ENCODE peak calls at places on chromosomes 1 and 21, in ten cellular contexts. J is LoVo; B is activated naive CD4-positive, alpha-beta T cell; K is substantia nigra; A is NCI-H748 treated with DMSO at 0.1 percent for 48 hours; O is GM04503; Q is AG09309; N is activated T-helper 1 cell treated with anti-CD3 and anti-CD28 coated beads, Interleukin-12 subunit alpha, Interleukin-12 subunit beta, Interleukin-2, Interleukin-4 antibody, amounts not matched to agents 30 ng/mL and 10 ng/mL and 1 ng/mL, durations not matched to agents 14 hours and 24 hours and 36 hours; F is SHP77; L is testis. S is an unnamed sample.

GRCh38 chr1:92877792-92878191 is 46.0 kb downstream of the RPL5 start:
- DNase-seq in J (no peak), B (no peak), K (no peak), A (no peak), O (no peak), Q (no peak), N (no peak), F (peak; percentile 25), L (no peak), S (no peak)

GRCh38 chr1:20725189-20726106 is 7.1 kb downstream of the SH2D5 start:
- DNase-seq in J (no peak), B (no peak), K (no peak), A (no peak), O (no peak), Q (no peak), N (no peak), F (no peak), L (no peak), S (no peak)

GRCh38 chr21:26769613-26770188 is 75.5 kb downstream of the ADAMTS1 start:
- DNase-seq in J (no peak), B (no peak), K (no peak), A (peak; percentile 4), O (peak; percentile 13), Q (no peak), N (no peak), F (peak; percentile 4), L (peak; percentile 25), S (no peak)

GRCh38 chr21:38165466-38166213 is 91.2 kb upstream of the KCNJ15 start:
- DNase-seq in J (no peak), B (no peak), K (no peak), A (no peak), O (no peak), Q (no peak), N (no peak), F (peak; percentile 29), L (no peak), S (no peak)

GRCh38 chr1:16082283-16083038 is 9.0 kb upstream of the FAM131C start:
- DNase-seq in J (peak; percentile 62), B (peak; percentile 11), K (peak; percentile 42), A (no peak), O (no peak), Q (no peak), N (peak; percentile 44), F (peak; percentile 49), L (peak; percentile 78), S (peak; percentile 66)

GRCh38 chr1:220336391-220337065 is 64.3 kb upstream of the RAB3GAP2 start:
- DNase-seq in J (no peak), B (no peak), K (no peak), A (no peak), O (no peak), Q (no peak), N (no peak), F (no peak), L (no peak), S (no peak)

GRCh38 chr21:28833181-28833580 is 159.5 kb downstream of the LTN1 start:
- DNase-seq in J (peak; percentile 8), B (no peak), K (no peak), A (no peak), O (no peak), Q (no peak), N (no peak), F (no peak), L (no peak), S (no peak)

GRCh38 chr1:38730511-38731397 is 128.8 kb downstream of the RRAGC start:
- DNase-seq in J (no peak), B (no peak), K (no peak), A (no peak), O (no peak), Q (no peak), N (no peak), F (no peak), L (no peak), S (no peak)

GRCh38 chr1:31408788-31409318 is 4.2 kb upstream of the SERINC2 start:
- DNase-seq in J (no peak), B (no peak), K (no peak), A (no peak), O (no peak), Q (no peak), N (no peak), F (no peak), L (no peak), S (no peak)

GRCh38 chr1:1117469-1117831 is 1.6 kb upstream of the C1orf159 start:
- DNase-seq in J (no peak), B (no peak), K (no peak), A (no peak), O (no peak), Q (no peak), N (no peak), F (no peak), L (no peak), S (no peak)

GRCh38 chr1:214331180-214331579 is 50.2 kb downstream of the SMYD2 start:
- DNase-seq in J (no peak), B (no peak), K (no peak), A (no peak), O (no peak), Q (no peak), N (no peak), F (no peak), L (peak; percentile 22), S (no peak)

GRCh38 chr1:115978292-115978941 is 2.1 kb downstream of the SLC22A15 start:
- DNase-seq in J (no peak), B (no peak), K (no peak), A (no peak), O (no peak), Q (no peak), N (no peak), F (no peak), L (no peak), S (no peak)

GRCh38 chr1:65146908-65147423 is 1.0 kb upstream of the AK4 start:
- DNase-seq in J (no peak), B (no peak), K (no peak), A (no peak), O (no peak), Q (no peak), N (no peak), F (no peak), L (no peak), S (no peak)

GRCh38 chr1:31007462-31007991 is 58.0 kb downstream of the PUM1 start:
- DNase-seq in J (no peak), B (no peak), K (no peak), A (no peak), O (peak; percentile 80), Q (peak; percentile 84), N (no peak), F (no peak), L (no peak), S (no peak)

GRCh38 chr1:10283318-10283984 is 73.1 kb downstream of the KIF1B start:
- DNase-seq in J (no peak), B (no peak), K (no peak), A (no peak), O (no peak), Q (no peak), N (peak; percentile 5), F (no peak), L (no peak), S (peak; percentile 40)

GRCh38 chr1:79105499-79105898 is 99.0 kb upstream of the ADGRL4 start:
- DNase-seq in J (no peak), B (no peak), K (no peak), A (no peak), O (no peak), Q (no peak), N (no peak), F (no peak), L (no peak), S (no peak)

S was measured in stimulated activated CD4-positive, alpha-beta T cell treated with anti-CD3 and anti-CD28 coated beads, Interleukin-1b, Interleukin-23, amount 100 ng/mL, for 48 hours.